ENCODE peak calls at places on chromosomes 11 and 22, in eight cellular contexts. M is CD4-positive, alpha-beta T cell; B is RWPE1; H is Calu3; O is AG04449; D is prostate gland; T is colonic mucosa; X is spleen. R is an unnamed sample.

GRCh38 chr22:19663286-19663815 is 51.0 kb upstream of the SEPTIN5 start:
- DNase-seq in M (no peak), B (no peak), H (peak), O (peak), D (no peak), T (peak), X (peak), R (peak)

GRCh38 chr11:87779276-87780067 is 395.8 kb downstream of the RAB38 start:
- DNase-seq in M (no peak), B (no peak), H (no peak), O (no peak), D (no peak), T (no peak), X (no peak), R (no peak)

GRCh38 chr11:122322369-122322768 is 206.4 kb upstream of the BLID start:
- DNase-seq in M (no peak), B (no peak), H (no peak), O (no peak), D (no peak), T (no peak), X (no peak), R (peak)

GRCh38 chr11:120225372-120225909 is 14.5 kb upstream of the POU2F3 start:
- DNase-seq in M (no peak), B (no peak), H (no peak), O (no peak), D (no peak), T (no peak), X (peak), R (no peak)

GRCh38 chr11:134566311-134566710 is 154.3 kb upstream of the B3GAT1 start:
- DNase-seq in M (no peak), B (no peak), H (no peak), O (no peak), D (no peak), T (no peak), X (no peak), R (no peak)

GRCh38 chr11:130827697-130828377 is 88.4 kb downstream of the SNX19 start:
- DNase-seq in M (no peak), B (peak), H (peak), O (no peak), D (no peak), T (peak), X (peak), R (peak)

GRCh38 chr22:38180841-38181452 is 683 bp downstream of the PLA2G6 start:
- DNase-seq in M (no peak), B (no peak), H (peak), O (no peak), D (peak), T (peak), X (peak), R (peak)

GRCh38 chr11:95055273-95055897 is 6.2 kb downstream of the KDM4F start:
- DNase-seq in M (no peak), B (no peak), H (no peak), O (no peak), D (no peak), T (no peak), X (no peak), R (no peak)

GRCh38 chr11:14954581-14954980 is 17.6 kb downstream of the CALCA start:
- DNase-seq in M (no peak), B (no peak), H (no peak), O (no peak), D (no peak), T (no peak), X (no peak), R (no peak)

GRCh38 chr11:1884123-1884415 is 7.6 kb downstream of the PRR33 start:
- DNase-seq in M (no peak), B (no peak), H (no peak), O (no peak), D (no peak), T (no peak), X (no peak), R (no peak)

GRCh38 chr11:113862430-113862829 is 12.9 kb downstream of the USP28 start:
- DNase-seq in M (no peak), B (peak), H (no peak), O (no peak), D (no peak), T (no peak), X (no peak), R (no peak)

GRCh38 chr11:19519912-19520641 is 192.6 kb upstream of the NAV2 start:
- DNase-seq in M (no peak), B (no peak), H (no peak), O (no peak), D (no peak), T (no peak), X (no peak), R (no peak)

GRCh38 chr11:121464352-121464946 is 11.7 kb upstream of the SORL1-AS1 start:
- DNase-seq in M (peak), B (peak), H (no peak), O (peak), D (peak), T (no peak), X (peak), R (peak)

GRCh38 chr22:17748555-17749353 is 25.5 kb downstream of the BID start:
- DNase-seq in M (no peak), B (no peak), H (no peak), O (no peak), D (no peak), T (no peak), X (peak), R (no peak)

GRCh38 chr11:71120346-71120963 is 131.9 kb downstream of the SHANK2 start:
- DNase-seq in M (no peak), B (peak), H (peak), O (no peak), D (peak), T (peak), X (peak), R (peak)

GRCh38 chr22:29155966-29156365 is 49.7 kb upstream of the EMID1 start:
- DNase-seq in M (no peak), B (no peak), H (no peak), O (no peak), D (no peak), T (no peak), X (peak), R (no peak)

GRCh38 chr11:78840190-78840589 is 265.5 kb upstream of the NARS2 start:
- DNase-seq in M (no peak), B (no peak), H (no peak), O (peak), D (no peak), T (no peak), X (no peak), R (no peak)

GRCh38 chr22:31340765-31341247 is 5.3 kb downstream of the PATZ1 start:
- DNase-seq in M (no peak), B (no peak), H (no peak), O (no peak), D (no peak), T (no peak), X (no peak), R (no peak)

GRCh38 chr22:36362077-36362476 is 25.7 kb downstream of the MYH9 start:
- DNase-seq in M (no peak), B (no peak), H (no peak), O (no peak), D (no peak), T (no peak), X (no peak), R (no peak)

GRCh38 chr22:26797910-26798309 is 140.5 kb downstream of the MIAT start:
- DNase-seq in M (no peak), B (no peak), H (no peak), O (no peak), D (no peak), T (no peak), X (no peak), R (no peak)

GRCh38 chr11:6240691-6241285 is 1.9 kb downstream of the CNGA4 start:
- DNase-seq in M (no peak), B (no peak), H (no peak), O (no peak), D (no peak), T (no peak), X (no peak), R (no peak)

GRCh38 chr22:41996826-41997225 is 1.8 kb upstream of the WBP2NL start:
- DNase-seq in M (no peak), B (no peak), H (no peak), O (no peak), D (no peak), T (no peak), X (no peak), R (no peak)

GRCh38 chr22:38135133-38135706 is 24.7 kb upstream of the BAIAP2L2 start:
- DNase-seq in M (no peak), B (peak), H (peak), O (peak), D (no peak), T (no peak), X (no peak), R (peak)

GRCh38 chr22:41567452-41567768 is 6.6 kb downstream of the CSDC2 start:
- DNase-seq in M (no peak), B (no peak), H (no peak), O (no peak), D (no peak), T (no peak), X (no peak), R (no peak)

GRCh38 chr11:104609297-104609696 is 289.0 kb downstream of the CASP12 start:
- DNase-seq in M (peak), B (peak), H (peak), O (no peak), D (peak), T (peak), X (no peak), R (peak)

GRCh38 chr11:95229199-95230053 is 1.6 kb downstream of the SESN3 start:
- DNase-seq in M (no peak), B (no peak), H (no peak), O (no peak), D (no peak), T (peak), X (peak), R (peak)

GRCh38 chr22:45935573-45935972 is 41.4 kb downstream of the WNT7B start:
- DNase-seq in M (no peak), B (no peak), H (no peak), O (no peak), D (no peak), T (no peak), X (no peak), R (no peak)

GRCh38 chr22:27845603-27846100 is 44.1 kb upstream of the MN1 start:
- DNase-seq in M (no peak), B (no peak), H (no peak), O (no peak), D (no peak), T (no peak), X (no peak), R (no peak)
- TF ChIP-seq CTCF in M (no peak), B (no peak), H (no peak), O (no peak), D (no peak), T (no peak), X (no peak), R (no peak)

GRCh38 chr11:64777449-64778222 is 706 bp downstream of the SF1 start:
- DNase-seq in M (peak), B (peak), H (peak), O (peak), D (peak), T (peak), X (peak), R (peak)

GRCh38 chr11:64776875-64777274 is 1.5 kb downstream of the SF1 start:
- DNase-seq in M (peak), B (no peak), H (no peak), O (no peak), D (no peak), T (no peak), X (peak), R (no peak)

GRCh38 chr11:64776425-64776824 is 1.9 kb downstream of the SF1 start:
- DNase-seq in M (peak), B (no peak), H (no peak), O (no peak), D (no peak), T (no peak), X (no peak), R (no peak)

GRCh38 chr11:64778223-64778472 is 194 bp downstream of the SF1 start:
- DNase-seq in M (no peak), B (no peak), H (no peak), O (no peak), D (no peak), T (no peak), X (no peak), R (no peak)

DNA sequence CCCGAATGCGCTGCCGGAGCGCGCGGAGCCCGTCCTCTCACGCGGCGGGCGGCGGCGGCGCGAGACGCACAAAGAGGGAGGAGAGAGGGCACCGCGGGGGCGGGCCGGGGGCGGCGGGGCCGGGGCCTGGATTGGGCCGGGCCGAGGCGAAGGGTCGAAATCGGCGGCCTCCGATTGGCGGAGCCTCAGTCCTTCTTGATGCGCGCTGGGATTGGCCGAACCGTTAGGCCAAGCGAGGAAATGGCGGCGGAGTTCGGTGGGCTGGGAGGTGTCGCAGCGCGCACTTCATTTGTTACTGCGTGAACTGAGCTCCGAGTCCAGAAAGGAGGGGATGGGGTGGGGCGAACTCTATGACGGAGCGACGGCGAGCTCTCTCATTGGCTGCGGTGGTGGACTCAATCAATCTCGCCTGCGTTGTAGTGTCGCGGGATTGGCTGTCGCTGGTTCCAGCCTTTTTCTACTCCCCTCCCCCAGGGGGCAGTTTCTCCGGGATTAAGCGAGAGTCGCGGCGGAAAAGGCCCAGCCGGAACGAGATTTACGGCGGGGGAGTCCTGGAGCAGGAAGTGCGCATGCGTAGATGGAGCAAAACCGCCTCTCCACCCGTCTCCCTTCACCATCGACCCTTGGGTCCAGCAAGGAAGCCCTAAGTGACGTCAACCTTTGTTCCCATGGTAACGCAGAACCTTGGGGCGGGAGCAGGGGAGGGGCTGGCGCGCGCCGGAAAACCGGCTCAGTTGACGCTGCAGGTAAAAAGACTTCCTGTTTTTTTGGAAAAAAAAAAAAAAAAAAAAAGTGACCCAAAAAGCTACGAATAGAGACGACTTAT is at the start of gene SF1:
- DNase-seq in M (peak), B (peak), H (peak), O (peak), D (peak), T (peak), X (peak), R (peak)
- TF ChIP-seq CTCF in M (no peak), B (no peak), H (no peak), O (no peak), D (no peak), T (no peak), X (peak), R (no peak)

GRCh38 chr11:108970221-108970991 is 305.5 kb downstream of the DDX10 start:
- DNase-seq in M (no peak), B (no peak), H (no peak), O (no peak), D (no peak), T (no peak), X (no peak), R (no peak)
- TF ChIP-seq CTCF in M (no peak), B (no peak), H (no peak), O (no peak), D (no peak), T (no peak), X (no peak), R (no peak)

DNA sequence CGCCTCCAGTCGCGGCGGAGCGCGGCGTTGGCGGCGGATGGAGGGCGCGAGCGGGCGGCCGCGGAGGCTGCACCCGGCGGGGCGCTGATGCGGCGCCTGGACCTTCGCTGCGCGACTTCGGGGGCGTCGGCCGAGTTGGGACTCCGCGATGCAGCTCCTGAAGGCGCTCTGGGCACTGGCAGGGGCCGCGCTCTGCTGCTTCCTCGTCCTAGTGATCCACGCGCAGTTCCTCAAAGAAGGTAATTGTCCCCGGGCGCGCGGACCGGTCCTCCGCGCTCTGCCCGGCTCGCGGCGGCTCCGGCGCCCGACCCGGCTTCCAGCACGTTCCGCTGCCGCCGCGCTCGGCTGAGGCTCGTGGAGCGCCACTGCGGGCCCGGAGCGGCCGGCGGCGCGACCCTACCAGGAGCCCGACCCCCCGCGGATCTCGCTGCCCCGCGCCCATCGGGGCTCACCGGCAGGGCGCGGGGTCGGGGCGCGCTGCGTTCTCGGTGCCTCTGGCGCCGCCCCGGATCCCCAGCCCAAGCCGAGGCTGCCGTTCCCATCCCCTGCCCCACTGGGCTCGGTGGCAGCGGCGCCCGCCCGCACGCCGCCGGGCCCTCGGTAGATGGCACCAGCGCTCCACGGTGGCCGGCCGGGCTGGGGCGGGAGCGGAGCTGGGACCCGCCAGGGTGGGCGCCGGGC is 1251.2 kb downstream of the BRD1 start:
- DNase-seq in M (no peak), B (no peak), H (no peak), O (no peak), D (peak), T (no peak), X (no peak), R (no peak)
- TF ChIP-seq CTCF in M (no peak), B (no peak), H (no peak), O (peak), D (no peak), T (no peak), X (no peak), R (no peak)

GRCh38 chr11:109853156-109853776 is 239.9 kb upstream of the ZC3H12C start:
- DNase-seq in M (no peak), B (peak), H (peak), O (peak), D (no peak), T (no peak), X (no peak), R (peak)
- TF ChIP-seq CTCF in M (no peak), B (peak), H (peak), O (peak), D (no peak), T (peak), X (peak), R (peak)

GRCh38 chr11:67195971-67196418 is 70.3 kb upstream of the GRK2 start:
- DNase-seq in M (no peak), B (no peak), H (no peak), O (peak), D (no peak), T (peak), X (no peak), R (peak)
- TF ChIP-seq CTCF in M (no peak), B (no peak), H (no peak), O (peak), D (no peak), T (no peak), X (no peak), R (no peak)

GRCh38 chr22:21657361-21658118 is 8.3 kb upstream of the PPIL2 start:
- DNase-seq in M (peak), B (peak), H (peak), O (no peak), D (peak), T (peak), X (peak), R (no peak)
- TF ChIP-seq CTCF in M (peak), B (peak), H (peak), O (peak), D (no peak), T (peak), X (peak), R (no peak)

GRCh38 chr11:11895672-11896071 is 53.9 kb downstream of the USP47 start:
- DNase-seq in M (no peak), B (no peak), H (no peak), O (no peak), D (no peak), T (no peak), X (no peak), R (no peak)
- TF ChIP-seq CTCF in M (no peak), B (peak), H (peak), O (no peak), D (no peak), T (no peak), X (no peak), R (peak)

GRCh38 chr11:108734956-108735559 is 70.2 kb downstream of the DDX10 start:
- DNase-seq in M (no peak), B (no peak), H (no peak), O (no peak), D (no peak), T (no peak), X (no peak), R (peak)
- TF ChIP-seq CTCF in M (peak), B (peak), H (no peak), O (no peak), D (no peak), T (peak), X (no peak), R (no peak)